ENCODE peak calls at places on chromosome 10, in four cellular contexts. E is iris pigment epithelial cell, C is RWPE2, I is neural crest cell. Y is an unnamed sample.

GRCh38 chr10:88499569-88500470 is 83.3 kb downstream of the RNLS start:
- DNase-seq in E (peak), I (no peak), C (no peak), Y (no peak)

GRCh38 chr10:28790146-28790545 is 112.8 kb downstream of the BAMBI start:
- DNase-seq in E (no peak), I (no peak), C (no peak), Y (no peak)

GRCh38 chr10:122227754-122228153 is 43.3 kb upstream of the BTBD16 start:
- DNase-seq in I (no peak), C (no peak), E (no peak), Y (no peak)

GRCh38 chr10:118522791-118523498 is 72.5 kb downstream of the PRLHR start:
- DNase-seq in I (no peak), C (peak), E (peak), Y (no peak)

GRCh38 chr10:94383515-94383914 is 18.8 kb upstream of the TBC1D12 start:
- DNase-seq in C (no peak), E (peak), I (no peak), Y (no peak)

GRCh38 chr10:6445671-6446278 is 134.3 kb downstream of the PRKCQ start:
- DNase-seq in I (peak), C (no peak), E (peak), Y (peak)

GRCh38 chr10:76892766-76893479 is 744.7 kb downstream of the KCNMA1 start:
- DNase-seq in E (no peak), I (no peak), C (no peak), Y (no peak)

GRCh38 chr10:122060250-122060649 is 71.3 kb downstream of the TACC2 start:
- DNase-seq in E (peak), I (no peak), C (no peak), Y (no peak)

GRCh38 chr10:70038926-70039325 is 13.7 kb upstream of the MACROH2A2 start:
- DNase-seq in E (peak), I (no peak), C (no peak), Y (no peak)

GRCh38 chr10:71038234-71038633 is 149.9 kb upstream of the PCBD1 start:
- DNase-seq in I (no peak), E (no peak), C (no peak), Y (no peak)

GRCh38 chr10:4391683-4392082 is 434.3 kb upstream of the AKR1E2 start:
- DNase-seq in C (no peak), E (no peak), I (no peak), Y (no peak)

Y was measured in T-helper 9 cell.